ENCODE peak calls at places on chromosomes 7 and 10, in nine cellular contexts. One of them, this sample, is unnamed.

GRCh38 chr7:38492010-38492409 is 139.2 kb downstream of the AMPH start:
- DNase-seq in NAMALWA: no peak
- DNase-seq in fibroblast of villous mesenchyme: no peak
- DNase-seq in GM04504: no peak
- DNase-seq in activated CD4-positive, CD25-positive, alpha-beta regulatory T cell: no peak
- DNase-seq in hypothalamus: no peak
- DNase-seq in KBM-7: no peak
- DNase-seq in KG1: no peak
- DNase-seq in EL: no peak
- DNase-seq in this sample: no peak

GRCh38 chr10:50404021-50404823 is 152.9 kb upstream of the ASAH2 start:
- DNase-seq in EL: no peak
- DNase-seq in GM04504: no peak
- DNase-seq in activated CD4-positive, CD25-positive, alpha-beta regulatory T cell: no peak
- DNase-seq in hypothalamus: no peak
- DNase-seq in NAMALWA: no peak
- DNase-seq in fibroblast of villous mesenchyme: peak; percentile 56
- DNase-seq in KG1: no peak
- DNase-seq in KBM-7: no peak
- DNase-seq in this sample: no peak

GRCh38 chr7:117283371-117283770 is 39.5 kb downstream of the WNT2 start:
- DNase-seq in activated CD4-positive, CD25-positive, alpha-beta regulatory T cell: no peak
- DNase-seq in KG1: no peak
- DNase-seq in hypothalamus: no peak
- DNase-seq in fibroblast of villous mesenchyme: peak; percentile 61
- DNase-seq in EL: peak; percentile 89
- DNase-seq in KBM-7: no peak
- DNase-seq in GM04504: peak; percentile 80
- DNase-seq in NAMALWA: no peak
- DNase-seq in this sample: no peak

GRCh38 chr10:75982611-75983369 is 551.4 kb downstream of the LRMDA start:
- DNase-seq in KG1: no peak
- DNase-seq in NAMALWA: no peak
- DNase-seq in hypothalamus: no peak
- DNase-seq in GM04504: no peak
- DNase-seq in fibroblast of villous mesenchyme: no peak
- DNase-seq in activated CD4-positive, CD25-positive, alpha-beta regulatory T cell: no peak
- DNase-seq in KBM-7: no peak
- DNase-seq in EL: no peak
- DNase-seq in this sample: no peak

GRCh38 chr10:132910186-132910880 is 32.0 kb downstream of the CFAP46 start:
- DNase-seq in KG1: no peak
- DNase-seq in hypothalamus: no peak
- DNase-seq in EL: no peak
- DNase-seq in GM04504: no peak
- DNase-seq in fibroblast of villous mesenchyme: no peak
- DNase-seq in NAMALWA: no peak
- DNase-seq in activated CD4-positive, CD25-positive, alpha-beta regulatory T cell: no peak
- DNase-seq in KBM-7: no peak
- DNase-seq in this sample: no peak

GRCh38 chr10:122462533-122463465 is 1.4 kb downstream of the HTRA1 start:
- DNase-seq in GM04504: no peak
- DNase-seq in KG1: no peak
- DNase-seq in activated CD4-positive, CD25-positive, alpha-beta regulatory T cell: no peak
- DNase-seq in EL: peak; percentile 43
- DNase-seq in hypothalamus: no peak
- DNase-seq in KBM-7: no peak
- DNase-seq in fibroblast of villous mesenchyme: peak; percentile 56
- DNase-seq in NAMALWA: no peak
- DNase-seq in this sample: no peak

GRCh38 chr10:59091239-59091638 is 85.2 kb upstream of the PHYHIPL start:
- DNase-seq in NAMALWA: no peak
- DNase-seq in hypothalamus: peak; percentile 32
- DNase-seq in GM04504: no peak
- DNase-seq in EL: no peak
- DNase-seq in KBM-7: no peak
- DNase-seq in activated CD4-positive, CD25-positive, alpha-beta regulatory T cell: no peak
- DNase-seq in KG1: no peak
- DNase-seq in fibroblast of villous mesenchyme: no peak
- DNase-seq in this sample: no peak

GRCh38 chr10:13823046-13823711 is 236.4 kb downstream of the PRPF18 start:
- DNase-seq in activated CD4-positive, CD25-positive, alpha-beta regulatory T cell: no peak
- DNase-seq in KG1: no peak
- DNase-seq in fibroblast of villous mesenchyme: no peak
- DNase-seq in EL: no peak
- DNase-seq in NAMALWA: no peak
- DNase-seq in hypothalamus: no peak
- DNase-seq in GM04504: no peak
- DNase-seq in KBM-7: no peak
- DNase-seq in this sample: no peak

GRCh38 chr10:127372361-127372760 is 176.0 kb upstream of the INSYN2A start:
- DNase-seq in activated CD4-positive, CD25-positive, alpha-beta regulatory T cell: no peak
- DNase-seq in KBM-7: no peak
- DNase-seq in hypothalamus: no peak
- DNase-seq in NAMALWA: no peak
- DNase-seq in GM04504: no peak
- DNase-seq in fibroblast of villous mesenchyme: no peak
- DNase-seq in EL: no peak
- DNase-seq in KG1: no peak
- DNase-seq in this sample: no peak

GRCh38 chr10:129942936-129943724 is 20.9 kb downstream of the EBF3 start:
- DNase-seq in NAMALWA: no peak
- DNase-seq in GM04504: no peak
- DNase-seq in activated CD4-positive, CD25-positive, alpha-beta regulatory T cell: no peak
- DNase-seq in EL: no peak
- DNase-seq in hypothalamus: no peak
- DNase-seq in KG1: no peak
- DNase-seq in KBM-7: no peak
- DNase-seq in fibroblast of villous mesenchyme: no peak
- DNase-seq in this sample: no peak

GRCh38 chr10:11225935-11226334 is 208.3 kb downstream of the CELF2 start:
- DNase-seq in activated CD4-positive, CD25-positive, alpha-beta regulatory T cell: no peak
- DNase-seq in GM04504: no peak
- DNase-seq in NAMALWA: peak; percentile 61
- DNase-seq in hypothalamus: no peak
- DNase-seq in fibroblast of villous mesenchyme: no peak
- DNase-seq in KG1: no peak
- DNase-seq in EL: no peak
- DNase-seq in KBM-7: peak; percentile 72
- DNase-seq in this sample: peak; percentile 70

GRCh38 chr10:112189465-112189864 is 5.9 kb upstream of the GPAM start:
- DNase-seq in KG1: no peak
- DNase-seq in hypothalamus: no peak
- DNase-seq in KBM-7: no peak
- DNase-seq in activated CD4-positive, CD25-positive, alpha-beta regulatory T cell: no peak
- DNase-seq in fibroblast of villous mesenchyme: no peak
- DNase-seq in GM04504: no peak
- DNase-seq in EL: no peak
- DNase-seq in NAMALWA: no peak
- DNase-seq in this sample: no peak

GRCh38 chr10:92024700-92025099 is 101.1 kb downstream of the BTAF1 start:
- DNase-seq in fibroblast of villous mesenchyme: no peak
- DNase-seq in GM04504: no peak
- DNase-seq in NAMALWA: no peak
- DNase-seq in EL: peak; percentile 28
- DNase-seq in KG1: no peak
- DNase-seq in KBM-7: no peak
- DNase-seq in activated CD4-positive, CD25-positive, alpha-beta regulatory T cell: no peak
- DNase-seq in hypothalamus: no peak
- DNase-seq in this sample: no peak

GRCh38 chr10:11295492-11295891 is 277.8 kb downstream of the CELF2 start:
- DNase-seq in NAMALWA: no peak
- DNase-seq in hypothalamus: no peak
- DNase-seq in KG1: no peak
- DNase-seq in GM04504: no peak
- DNase-seq in EL: no peak
- DNase-seq in fibroblast of villous mesenchyme: no peak
- DNase-seq in activated CD4-positive, CD25-positive, alpha-beta regulatory T cell: no peak
- DNase-seq in KBM-7: no peak
- DNase-seq in this sample: no peak

GRCh38 chr10:96493254-96493653 is 20.5 kb downstream of the TLL2 start:
- DNase-seq in KG1: no peak
- DNase-seq in EL: no peak
- DNase-seq in hypothalamus: no peak
- DNase-seq in KBM-7: no peak
- DNase-seq in fibroblast of villous mesenchyme: no peak
- DNase-seq in GM04504: no peak
- DNase-seq in NAMALWA: no peak
- DNase-seq in activated CD4-positive, CD25-positive, alpha-beta regulatory T cell: no peak
- DNase-seq in this sample: no peak

GRCh38 chr7:117818241-117818640 is 55.0 kb downstream of the CTTNBP2 start:
- DNase-seq in KG1: no peak
- DNase-seq in GM04504: no peak
- DNase-seq in hypothalamus: no peak
- DNase-seq in NAMALWA: no peak
- DNase-seq in EL: no peak
- DNase-seq in fibroblast of villous mesenchyme: no peak
- DNase-seq in KBM-7: no peak
- DNase-seq in activated CD4-positive, CD25-positive, alpha-beta regulatory T cell: no peak
- DNase-seq in this sample: no peak

GRCh38 chr10:109727436-109727835 is 195.9 kb downstream of the XPNPEP1 start:
- DNase-seq in fibroblast of villous mesenchyme: no peak
- DNase-seq in KBM-7: no peak
- DNase-seq in GM04504: no peak
- DNase-seq in activated CD4-positive, CD25-positive, alpha-beta regulatory T cell: no peak
- DNase-seq in hypothalamus: no peak
- DNase-seq in NAMALWA: no peak
- DNase-seq in KG1: no peak
- DNase-seq in EL: no peak
- DNase-seq in this sample: no peak

GRCh38 chr10:23319835-23320234 is 24.8 kb downstream of the C10orf67 start:
- DNase-seq in fibroblast of villous mesenchyme: no peak
- DNase-seq in EL: no peak
- DNase-seq in hypothalamus: no peak
- DNase-seq in GM04504: no peak
- DNase-seq in KG1: no peak
- DNase-seq in KBM-7: no peak
- DNase-seq in NAMALWA: no peak
- DNase-seq in activated CD4-positive, CD25-positive, alpha-beta regulatory T cell: no peak
- DNase-seq in this sample: no peak

GRCh38 chr10:33612116-33612515 is 277.6 kb upstream of the NRP1 start:
- DNase-seq in KG1: no peak
- DNase-seq in EL: peak; percentile 7
- DNase-seq in hypothalamus: no peak
- DNase-seq in fibroblast of villous mesenchyme: no peak
- DNase-seq in activated CD4-positive, CD25-positive, alpha-beta regulatory T cell: no peak
- DNase-seq in GM04504: peak; percentile 50
- DNase-seq in KBM-7: no peak
- DNase-seq in NAMALWA: no peak
- DNase-seq in this sample: no peak

GRCh38 chr10:44975487-44976331 is 2.9 kb downstream of the DEPP1 start:
- DNase-seq in NAMALWA: no peak
- DNase-seq in GM04504: no peak
- DNase-seq in hypothalamus: no peak
- DNase-seq in KG1: no peak
- DNase-seq in KBM-7: peak; percentile 53
- DNase-seq in EL: peak; percentile 56
- DNase-seq in fibroblast of villous mesenchyme: peak; percentile 71
- DNase-seq in activated CD4-positive, CD25-positive, alpha-beta regulatory T cell: no peak
- DNase-seq in this sample: no peak

This sample was measured in HL-60.